ENCODE peak calls at places on chromosome 9, in nine cellular contexts. S is posterior vena cava; F is hepatocyte; D is mesenteric fat pad; J is NCI-H146; Q is stimulated activated CD4-positive, alpha-beta T cell treated with anti-CD3 and anti-CD28 coated beads, Interleukin-2, amount 100 ng/mL, for 48 hours; N is activated T-helper 1 cell treated with anti-CD3 and anti-CD28 coated beads, Interleukin-2, amount 50 U/mL, for 16 hours; T is head of caudate nucleus; X is cardiac muscle cell. V is an unnamed sample.

GRCh38 chr9:136568288-136569081 is 22.6 kb upstream of the NOTCH1 start:
- DNase-seq in S (no peak), F (no peak), D (no peak), J (no peak), Q (no peak), N (no peak), T (no peak), X (no peak), V (no peak)

GRCh38 chr9:20137425-20137824 is 348.6 kb upstream of the SLC24A2 start:
- DNase-seq in S (no peak), F (no peak), D (no peak), J (no peak), Q (no peak), N (no peak), T (no peak), X (no peak), V (no peak)

GRCh38 chr9:95023217-95024003 is 294.1 kb downstream of the FANCC start:
- DNase-seq in S (no peak), F (no peak), D (no peak), J (no peak), Q (no peak), N (no peak), T (no peak), X (no peak), V (no peak)

GRCh38 chr9:120534266-120534665 is 45.7 kb downstream of the CDK5RAP2 start:
- DNase-seq in S (no peak), F (no peak), D (no peak), J (no peak), Q (no peak), N (no peak), T (no peak), X (no peak), V (no peak)

GRCh38 chr9:134983094-134983493 is 65.4 kb upstream of the FCN1 start:
- DNase-seq in S (peak), F (no peak), D (peak), J (no peak), Q (no peak), N (no peak), T (no peak), X (peak), V (no peak)

GRCh38 chr9:83508072-83508471 is 30.1 kb downstream of the FRMD3 start:
- DNase-seq in S (no peak), F (no peak), D (no peak), J (no peak), Q (no peak), N (no peak), T (no peak), X (no peak), V (no peak)

GRCh38 chr9:38109601-38110000 is 40.6 kb upstream of the SHB start:
- DNase-seq in S (no peak), F (no peak), D (no peak), J (no peak), Q (no peak), N (no peak), T (no peak), X (no peak), V (no peak)

GRCh38 chr9:136833381-136834142 is 8.7 kb upstream of the AJM1 start:
- DNase-seq in S (no peak), F (no peak), D (no peak), J (no peak), Q (no peak), N (no peak), T (no peak), X (no peak), V (no peak)

GRCh38 chr9:127135056-127135745 is 12.8 kb upstream of the ANGPTL2 start:
- DNase-seq in S (no peak), F (no peak), D (peak), J (no peak), Q (no peak), N (no peak), T (no peak), X (no peak), V (no peak)

GRCh38 chr9:37433754-37434435 is 11.4 kb downstream of the GRHPR start:
- DNase-seq in S (peak), F (no peak), D (peak), J (no peak), Q (no peak), N (no peak), T (peak), X (peak), V (no peak)

GRCh38 chr9:76557674-76558073 is 98.7 kb downstream of the GCNT1 start:
- DNase-seq in S (no peak), F (no peak), D (no peak), J (no peak), Q (no peak), N (no peak), T (no peak), X (no peak), V (no peak)

GRCh38 chr9:91042541-91042940 is 240.9 kb downstream of the SYK start:
- DNase-seq in S (no peak), F (no peak), D (no peak), J (no peak), Q (no peak), N (no peak), T (no peak), X (no peak), V (no peak)

GRCh38 chr9:126705767-126706697 is 92.3 kb downstream of the LMX1B start:
- DNase-seq in S (peak), F (peak), D (peak), J (peak), Q (peak), N (peak), T (peak), X (peak), V (peak)

GRCh38 chr9:123408313-123409266 is 52.6 kb downstream of the CRB2 start:
- DNase-seq in S (peak), F (no peak), D (no peak), J (no peak), Q (no peak), N (no peak), T (no peak), X (peak), V (no peak)

GRCh38 chr9:8186553-8186952 is 387.0 kb upstream of the DMAC1 start:
- DNase-seq in S (no peak), F (no peak), D (no peak), J (no peak), Q (no peak), N (no peak), T (no peak), X (no peak), V (no peak)

GRCh38 chr9:29806941-29807625 is 2233.8 kb upstream of the C9orf72 start:
- DNase-seq in S (no peak), F (no peak), D (no peak), J (no peak), Q (no peak), N (no peak), T (no peak), X (no peak), V (no peak)

GRCh38 chr9:12539602-12540001 is 153.6 kb upstream of the TYRP1 start:
- DNase-seq in S (no peak), F (no peak), D (no peak), J (no peak), Q (no peak), N (no peak), T (no peak), X (no peak), V (no peak)

GRCh38 chr9:119349548-119349947 is 19.7 kb downstream of the BRINP1 start:
- DNase-seq in S (no peak), F (no peak), D (no peak), J (no peak), Q (no peak), N (no peak), T (no peak), X (peak), V (no peak)

GRCh38 chr9:112097712-112098688 is 77.1 kb downstream of the SUSD1 start:
- DNase-seq in S (peak), F (peak), D (no peak), J (peak), Q (peak), N (peak), T (peak), X (peak), V (no peak)

GRCh38 chr9:758147-758546 is 83.3 kb upstream of the DMRT1 start:
- DNase-seq in S (no peak), F (no peak), D (no peak), J (no peak), Q (no peak), N (no peak), T (no peak), X (no peak), V (no peak)

GRCh38 chr9:108618906-108619550 is 236.8 kb downstream of the ACTL7B start:
- DNase-seq in S (no peak), F (no peak), D (no peak), J (no peak), Q (no peak), N (no peak), T (no peak), X (no peak), V (no peak)

GRCh38 chr9:17349816-17350215 is 215.0 kb downstream of the CNTLN start:
- DNase-seq in S (no peak), F (no peak), D (no peak), J (no peak), Q (no peak), N (no peak), T (no peak), X (no peak), V (no peak)

GRCh38 chr9:129240581-129241211 is 62.6 kb upstream of the IER5L start:
- DNase-seq in S (peak), F (no peak), D (no peak), J (no peak), Q (no peak), N (no peak), T (no peak), X (no peak), V (no peak)

GRCh38 chr9:91131433-91131839 is 230.3 kb downstream of the AUH start:
- DNase-seq in S (no peak), F (peak), D (no peak), J (no peak), Q (peak), N (peak), T (no peak), X (no peak), V (no peak)

GRCh38 chr9:96612105-96612965 is 7.3 kb downstream of the CDC14B start:
- DNase-seq in S (no peak), F (peak), D (no peak), J (peak), Q (no peak), N (no peak), T (peak), X (peak), V (no peak)

GRCh38 chr9:21964925-21965385 is 29.2 kb downstream of the CDKN2A start:
- DNase-seq in S (no peak), F (peak), D (peak), J (no peak), Q (peak), N (peak), T (no peak), X (no peak), V (peak)

GRCh38 chr9:137089232-137089947 is 2.6 kb downstream of the MAN1B1 start:
- DNase-seq in S (no peak), F (no peak), D (no peak), J (no peak), Q (no peak), N (no peak), T (no peak), X (no peak), V (no peak)

GRCh38 chr9:16344343-16344742 is 526.1 kb downstream of the BNC2 start:
- DNase-seq in S (no peak), F (peak), D (peak), J (no peak), Q (no peak), N (no peak), T (no peak), X (no peak), V (no peak)

GRCh38 chr9:92712767-92713166 is 42.8 kb upstream of the IPPK start:
- DNase-seq in S (no peak), F (no peak), D (no peak), J (no peak), Q (no peak), N (no peak), T (no peak), X (no peak), V (no peak)

GRCh38 chr9:13139641-13140171 is 139.8 kb downstream of the MPDZ start:
- DNase-seq in S (no peak), F (peak), D (no peak), J (no peak), Q (no peak), N (no peak), T (peak), X (no peak), V (no peak)

GRCh38 chr9:118439446-118439845 is 735.2 kb downstream of the TLR4 start:
- DNase-seq in S (no peak), F (peak), D (no peak), J (no peak), Q (no peak), N (no peak), T (no peak), X (no peak), V (no peak)

GRCh38 chr9:1598270-1598669 is 416.9 kb upstream of the SMARCA2 start:
- DNase-seq in S (no peak), F (no peak), D (no peak), J (no peak), Q (no peak), N (no peak), T (no peak), X (no peak), V (no peak)

GRCh38 chr9:124779368-124780059 is 2.6 kb downstream of the OLFML2A start:
- DNase-seq in S (peak), F (peak), D (peak), J (no peak), Q (no peak), N (no peak), T (no peak), X (peak), V (no peak)

GRCh38 chr9:125660557-125660956 is 46.5 kb downstream of the MAPKAP1 start:
- DNase-seq in S (no peak), F (no peak), D (no peak), J (no peak), Q (no peak), N (no peak), T (no peak), X (no peak), V (no peak)

GRCh38 chr9:134592018-134592818 is 49.4 kb upstream of the COL5A1 start:
- DNase-seq in S (peak), F (peak), D (peak), J (no peak), Q (no peak), N (no peak), T (no peak), X (peak), V (no peak)

GRCh38 chr9:133200631-133201030 is 8.4 kb downstream of the OBP2B start:
- DNase-seq in S (peak), F (no peak), D (peak), J (no peak), Q (no peak), N (no peak), T (no peak), X (no peak), V (no peak)

GRCh38 chr9:37746448-37747270 is 6.9 kb upstream of the TRMT10B start:
- DNase-seq in S (no peak), F (peak), D (no peak), J (no peak), Q (no peak), N (no peak), T (no peak), X (no peak), V (no peak)

GRCh38 chr9:19994296-19994695 is 205.5 kb upstream of the SLC24A2 start:
- DNase-seq in S (no peak), F (no peak), D (no peak), J (peak), Q (no peak), N (no peak), T (no peak), X (no peak), V (no peak)

GRCh38 chr9:96217358-96217755 is 84.6 kb downstream of the HSD17B3 start:
- DNase-seq in S (no peak), F (peak), D (peak), J (no peak), Q (no peak), N (no peak), T (no peak), X (peak), V (no peak)